ENCODE peak calls at places on chromosomes 4 and X, in seven cellular contexts. M is HCT116, E is K562, J is GM12878, S is HepG2, R is H1, C is SK-N-SH. P is an unnamed sample. For H3K36me3, the result is how much of the 10 kb centered on the place peaks cover.

GRCh38 chr4:164779811-164780216 is 25.9 kb downstream of the SMIM31 start:
- DNase-seq in M (peak), E (peak), S (peak), R (peak), C (peak), J (peak), P (peak)

GRCh38 chrX:9912341-9912740 is 54.8 kb upstream of the CLDN34 start:
- DNase-seq in M (no peak), C (peak), E (no peak), J (no peak), R (peak), S (no peak), P (no peak)

GRCh38 chrX:49001521-49002090 is 458 bp downstream of the GRIPAP1 start:
- DNase-seq in C (peak), M (peak), J (peak), R (peak), E (peak), S (peak), P (peak)

GRCh38 chr4:86032476-86033022 is 327.3 kb downstream of the MAPK10 start:
- DNase-seq in M (no peak), E (no peak), C (peak), S (no peak), J (no peak), R (no peak), P (no peak)

GRCh38 chrX:151966236-151966635 is 8.2 kb downstream of the GABRE start:
- DNase-seq in R (no peak), E (no peak), S (no peak), C (no peak), M (no peak), J (no peak), P (no peak)

GRCh38 chr4:77007358-77008230 is 58.0 kb downstream of the SEPTIN11 start:
- DNase-seq in J (no peak), E (no peak), M (no peak), C (no peak), R (no peak), S (no peak), P (no peak)

GRCh38 chrX:133085785-133086184 is 11.1 kb downstream of the USP26 start:
- DNase-seq in M (no peak), R (no peak), S (no peak), J (no peak), C (no peak), E (no peak), P (no peak)

GRCh38 chrX:10014462-10015373 is 47.6 kb downstream of the CLDN34 start:
- DNase-seq in R (peak), C (peak), E (peak), S (peak), J (no peak), M (peak), P (peak)

GRCh38 chrX:103656623-103657022 is 27.8 kb downstream of the TCEAL1 start:
- DNase-seq in E (no peak), M (peak), S (no peak), J (no peak), R (no peak), C (no peak), P (no peak)

GRCh38 chrX:12319012-12319519 is 180.8 kb downstream of the FRMPD4 start:
- DNase-seq in S (no peak), M (no peak), R (no peak), C (no peak), J (no peak), E (no peak), P (no peak)

GRCh38 chr4:8539661-8540060 is 40.5 kb upstream of the GPR78 start:
- DNase-seq in S (no peak), J (no peak), M (no peak), E (no peak), C (no peak), R (no peak), P (no peak)

GRCh38 chrX:129750971-129751370 is 12.2 kb downstream of the XPNPEP2 start:
- DNase-seq in C (no peak), R (no peak), M (no peak), E (no peak), J (no peak), S (no peak), P (no peak)

GRCh38 chr4:2292679-2293108 is 30.8 kb upstream of the MXD4 start:
- DNase-seq in M (no peak), S (no peak), J (no peak), R (no peak), E (no peak), C (peak), P (no peak)

GRCh38 chrX:10486373-10486772 is 134.0 kb downstream of the MID1 start:
- DNase-seq in M (no peak), S (no peak), R (no peak), C (no peak), E (no peak), J (no peak), P (no peak)

GRCh38 chr4:41857225-41857624 is 78.0 kb upstream of the TMEM33 start:
- DNase-seq in M (no peak), C (peak), J (no peak), R (no peak), E (no peak), S (no peak), P (no peak)

GRCh38 chr4:6464842-6465588 is 7.4 kb downstream of the PPP2R2C start:
- DNase-seq in M (no peak), E (peak), C (peak), S (no peak), R (peak), J (no peak), P (no peak)

GRCh38 chr4:2262145-2262943 is 435 bp upstream of the MXD4 start:
- DNase-seq in E (peak), C (peak), R (peak), M (peak), S (peak), J (peak), P (peak)

GRCh38 chr4:101066586-101066985 is 280.7 kb downstream of the PPP3CA start:
- DNase-seq in S (no peak), M (no peak), R (no peak), E (no peak), C (no peak), J (no peak), P (no peak)

GRCh38 chr4:75525108-75525507 is 10.8 kb downstream of the THAP6 start:
- DNase-seq in S (no peak), M (no peak), R (no peak), E (no peak), C (no peak), J (no peak), P (no peak)

GRCh38 chr4:176188654-176189053 is 6.7 kb downstream of the SPATA4 start:
- DNase-seq in M (no peak), R (no peak), C (no peak), S (no peak), J (no peak), E (no peak), P (no peak)

GRCh38 chrX:2908125-2908685 is 20.9 kb downstream of the ARSD start:
- DNase-seq in S (no peak), R (no peak), E (no peak), M (no peak), J (no peak), C (no peak), P (no peak)

GRCh38 chr4:38856524-38857337 is at the start of gene TLR6:
- DNase-seq in M (peak), C (peak), J (peak), R (peak), S (peak), E (peak), P (peak)

GRCh38 chr4:1544861-1545275 is 138.6 kb upstream of the NKX1-1 start:
- DNase-seq in R (no peak), J (no peak), S (no peak), M (no peak), C (no peak), E (no peak), P (no peak)

GRCh38 chr4:185559913-185560281 is 24.6 kb upstream of the PDLIM3 start:
- DNase-seq in S (peak), J (no peak), C (no peak), M (no peak), E (no peak), R (no peak), P (no peak)

GRCh38 chr4:78675325-78675724 is 100.8 kb upstream of the BMP2K start:
- DNase-seq in J (no peak), R (no peak), E (no peak), S (no peak), M (no peak), C (no peak), P (no peak)

GRCh38 chr4:78610546-78611214 is 59.1 kb downstream of the ANXA3 start:
- DNase-seq in M (no peak), S (no peak), E (peak), C (no peak), J (no peak), R (no peak), P (no peak)

GRCh38 chrX:72620550-72621145 is 48.0 kb upstream of the HDAC8 start:
- DNase-seq in C (no peak), S (peak), R (no peak), M (peak), J (no peak), E (peak), P (no peak)

GRCh38 chr4:163139048-163139447 is 27.6 kb downstream of the NAF1 start:
- DNase-seq in S (no peak), M (no peak), E (no peak), R (no peak), C (no peak), J (no peak), P (no peak)

DNA sequence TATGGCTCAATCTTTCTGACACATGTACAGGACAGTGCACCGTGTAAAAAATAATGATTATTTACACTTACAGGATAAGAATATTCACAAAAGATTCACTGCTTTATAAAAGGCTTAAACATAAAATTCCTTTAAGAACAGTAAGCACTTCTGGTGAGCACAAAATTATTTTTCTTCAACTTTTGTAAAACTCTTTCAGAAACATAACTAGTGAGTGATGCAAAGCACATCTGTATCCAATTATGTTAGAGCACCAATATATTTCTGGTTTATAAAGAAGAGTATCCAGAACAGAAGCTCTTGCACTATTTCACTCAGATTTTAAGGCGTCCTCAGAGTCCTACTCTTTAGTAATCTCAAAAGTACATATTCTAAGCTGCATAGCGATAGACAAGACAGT is 275.9 kb downstream of the C4orf33 start:
- DNase-seq in C (no peak), R (no peak), M (no peak), J (no peak), E (no peak), S (no peak), P (no peak)
- H3K4me3 ChIP-seq in C (no peak), R (no peak), M (no peak), J (no peak), E (no peak), S (no peak), P (no peak)

DNA sequence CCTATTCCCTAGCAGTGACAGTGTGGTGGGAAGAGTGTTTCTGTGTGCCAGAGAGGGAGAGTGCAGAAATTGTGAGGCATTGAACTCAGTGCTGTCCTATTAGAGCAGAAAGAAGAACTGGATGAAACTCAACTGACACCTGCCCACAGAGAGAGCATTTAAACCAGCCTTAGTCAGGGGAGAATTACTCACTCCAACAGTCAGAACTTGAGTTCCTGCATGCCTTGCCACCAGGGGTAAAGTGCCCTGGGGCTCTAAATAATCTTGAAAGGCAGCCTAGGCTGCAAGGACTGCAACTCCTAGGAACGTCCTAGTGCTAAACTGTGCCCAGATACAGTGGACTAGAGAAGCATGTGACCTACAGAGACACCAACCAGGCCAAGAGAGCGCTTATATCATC is 12.8 kb downstream of the CYSLTR1 start:
- DNase-seq in E (no peak), S (no peak), M (no peak), C (no peak), J (no peak), R (no peak), P (no peak)
- TF ChIP-seq YY1 in E (no peak), S (no peak), M (no peak), C (no peak), J (no peak), R (no peak), P (no peak)

GRCh38 chr4:88027611-88028608 is 20.5 kb downstream of the PKD2 start:
- DNase-seq in R (no peak), M (no peak), E (no peak), C (no peak), S (no peak), J (no peak), P (no peak)
- H3K36me3 ChIP-seq in R (under half), M (under half), E (under half), C (under half), S (under half), J (under half), P (under half)

GRCh38 chrX:135302269-135302873 is 6.9 kb upstream of the ETDC start:
- DNase-seq in J (no peak), M (no peak), S (no peak), E (no peak), C (no peak), R (peak), P (no peak)
- H3K4me3 ChIP-seq in J (no peak), M (no peak), S (no peak), E (no peak), C (no peak), R (no peak), P (no peak)

P was measured in NT2/D1.